ENCODE peak calls at places on chromosomes 7 and 10, in ten cellular contexts. T is posterior cingulate gyrus; H is DMS153; D is endothelial cell of umbilical vein; A is stimulated activated CD4-positive, alpha-beta T cell treated with anti-CD3 and anti-CD28 coated beads, Interleukin-1b, Interleukin-23, amount 100 ng/mL, for 48 hours; Y is fibroblast of pulmonary artery; W is GM04504; V is colonic mucosa; F is CMK; R is OCI-LY7. X is an unnamed sample.

GRCh38 chr7:115491744-115492380 is 538.7 kb downstream of the TFEC start:
- DNase-seq in T (no peak), H (no peak), D (peak), A (no peak), Y (peak), W (no peak), V (no peak), F (no peak), R (no peak), X (no peak)

GRCh38 chr7:1706721-1707613 is 36.9 kb downstream of the ELFN1 start:
- DNase-seq in T (no peak), H (no peak), D (no peak), A (no peak), Y (no peak), W (no peak), V (no peak), F (no peak), R (no peak), X (no peak)

GRCh38 chr7:138963675-138964074 is 17.5 kb downstream of the KIAA1549 start:
- DNase-seq in T (no peak), H (no peak), D (no peak), A (no peak), Y (no peak), W (no peak), V (no peak), F (no peak), R (no peak), X (no peak)

GRCh38 chr10:11150876-11151275 is 133.2 kb downstream of the CELF2 start:
- DNase-seq in T (no peak), H (no peak), D (no peak), A (no peak), Y (no peak), W (no peak), V (no peak), F (no peak), R (no peak), X (peak)

GRCh38 chr7:44713680-44714335 is 34.8 kb upstream of the ZMIZ2 start:
- DNase-seq in T (no peak), H (no peak), D (no peak), A (no peak), Y (no peak), W (no peak), V (no peak), F (no peak), R (no peak), X (no peak)

GRCh38 chr7:157692156-157693011 is 355.6 kb downstream of the DNAJB6 start:
- DNase-seq in T (no peak), H (no peak), D (no peak), A (no peak), Y (no peak), W (no peak), V (no peak), F (no peak), R (no peak), X (no peak)

GRCh38 chr10:95327367-95327766 is 36.6 kb upstream of the PDLIM1 start:
- DNase-seq in T (peak), H (peak), D (no peak), A (no peak), Y (peak), W (no peak), V (no peak), F (no peak), R (no peak), X (no peak)

GRCh38 chr7:82481499-82482097 is 38.0 kb upstream of the CACNA2D1 start:
- DNase-seq in T (no peak), H (peak), D (peak), A (no peak), Y (peak), W (peak), V (no peak), F (no peak), R (peak), X (no peak)

GRCh38 chr7:45384499-45384898 is 189.7 kb upstream of the ADCY1 start:
- DNase-seq in T (no peak), H (no peak), D (no peak), A (no peak), Y (no peak), W (peak), V (no peak), F (no peak), R (no peak), X (no peak)

GRCh38 chr7:137838706-137839315 is 8.0 kb downstream of the DGKI start:
- DNase-seq in T (no peak), H (no peak), D (no peak), A (no peak), Y (no peak), W (no peak), V (no peak), F (no peak), R (no peak), X (no peak)

GRCh38 chr10:5633166-5633565 is 33.2 kb downstream of the ASB13 start:
- DNase-seq in T (no peak), H (no peak), D (no peak), A (no peak), Y (no peak), W (no peak), V (no peak), F (no peak), R (no peak), X (no peak)

GRCh38 chr10:27223964-27224363 is 16.6 kb downstream of the ACBD5 start:
- DNase-seq in T (no peak), H (no peak), D (peak), A (peak), Y (peak), W (peak), V (peak), F (no peak), R (peak), X (peak)

GRCh38 chr10:35781643-35782035 is 139.5 kb upstream of the FZD8 start:
- DNase-seq in T (no peak), H (no peak), D (peak), A (no peak), Y (peak), W (no peak), V (no peak), F (no peak), R (peak), X (no peak)

GRCh38 chr7:117386125-117386709 is 41.1 kb downstream of the ASZ1 start:
- DNase-seq in T (no peak), H (no peak), D (no peak), A (no peak), Y (peak), W (no peak), V (no peak), F (no peak), R (no peak), X (no peak)

GRCh38 chr7:42237162-42237821 is at the start of gene GLI3:
- DNase-seq in T (peak), H (no peak), D (peak), A (peak), Y (peak), W (peak), V (peak), F (no peak), R (no peak), X (no peak)

X was measured in T follicular helper cell.